ENCODE peak calls at places on chromosomes 4 and X, in four cellular contexts. One of them, this sample, is unnamed.
A peak's percentile ranks its signal among the peaks of the same experiment; 100 is the strongest.

GRCh38 chr4:64727960-64728359 is 318.7 kb upstream of the TECRL start:
- DNase-seq in right lobe of liver: no peak
- DNase-seq in adipocyte: no peak
- DNase-seq in mesenchymal stem cell: no peak
- DNase-seq in this sample: no peak

GRCh38 chrX:15946783-15947550 is 92.4 kb upstream of the AP1S2 start:
- DNase-seq in adipocyte: peak; percentile 80
- DNase-seq in mesenchymal stem cell: peak; percentile 83
- DNase-seq in right lobe of liver: no peak
- DNase-seq in this sample: no peak

GRCh38 chr4:25702848-25703247 is 47.2 kb downstream of the SLC34A2 start:
- DNase-seq in right lobe of liver: no peak
- DNase-seq in adipocyte: peak; percentile 38
- DNase-seq in mesenchymal stem cell: no peak
- DNase-seq in this sample: no peak

GRCh38 chrX:31223817-31224216 is 152.0 kb upstream of the FTHL17 start:
- DNase-seq in adipocyte: peak; percentile 37
- DNase-seq in mesenchymal stem cell: peak; percentile 80
- DNase-seq in right lobe of liver: no peak
- DNase-seq in this sample: no peak

GRCh38 chrX:41127476-41128192 is 42.4 kb downstream of the USP9X start:
- DNase-seq in mesenchymal stem cell: no peak
- DNase-seq in adipocyte: no peak
- DNase-seq in right lobe of liver: no peak
- DNase-seq in this sample: no peak

GRCh38 chr4:1370321-1371124 is 23.5 kb downstream of the UVSSA start:
- DNase-seq in mesenchymal stem cell: no peak
- DNase-seq in adipocyte: no peak
- DNase-seq in right lobe of liver: peak; percentile 67
- DNase-seq in this sample: no peak

GRCh38 chr4:4260185-4260751 is 12.2 kb upstream of the TMEM128 start:
- DNase-seq in adipocyte: peak; percentile 72
- DNase-seq in right lobe of liver: no peak
- DNase-seq in mesenchymal stem cell: peak; percentile 48
- DNase-seq in this sample: no peak

GRCh38 chr4:66216252-66216651 is 546.0 kb upstream of the EPHA5 start:
- DNase-seq in adipocyte: no peak
- DNase-seq in right lobe of liver: no peak
- DNase-seq in mesenchymal stem cell: no peak
- DNase-seq in this sample: no peak

GRCh38 chr4:149161247-149161646 is 654.4 kb downstream of the IQCM start:
- DNase-seq in adipocyte: peak; percentile 61
- DNase-seq in mesenchymal stem cell: no peak
- DNase-seq in right lobe of liver: no peak
- DNase-seq in this sample: no peak

GRCh38 chr4:162791321-162791720 is 375.4 kb downstream of the NAF1 start:
- DNase-seq in adipocyte: no peak
- DNase-seq in right lobe of liver: no peak
- DNase-seq in mesenchymal stem cell: no peak
- DNase-seq in this sample: no peak

GRCh38 chr4:168848977-168849687 is 160.9 kb downstream of the CBR4 start:
- DNase-seq in mesenchymal stem cell: peak; percentile 47
- DNase-seq in right lobe of liver: no peak
- DNase-seq in adipocyte: peak; percentile 69
- DNase-seq in this sample: no peak

GRCh38 chr4:149522031-149522430 is 293.6 kb downstream of the IQCM start:
- DNase-seq in adipocyte: no peak
- DNase-seq in mesenchymal stem cell: no peak
- DNase-seq in right lobe of liver: no peak
- DNase-seq in this sample: no peak

GRCh38 chrX:120015145-120016067 is 62.1 kb downstream of the RHOXF2B start:
- DNase-seq in adipocyte: no peak
- DNase-seq in right lobe of liver: no peak
- DNase-seq in mesenchymal stem cell: no peak
- DNase-seq in this sample: peak; percentile 66

GRCh38 chrX:43000121-43000520 is 222.2 kb upstream of the PPP1R2C start:
- DNase-seq in mesenchymal stem cell: no peak
- DNase-seq in adipocyte: no peak
- DNase-seq in right lobe of liver: no peak
- DNase-seq in this sample: no peak

GRCh38 chr4:83054928-83055327 is 19.9 kb downstream of the COPS4 start:
- DNase-seq in right lobe of liver: no peak
- DNase-seq in adipocyte: peak; percentile 37
- DNase-seq in mesenchymal stem cell: peak; percentile 22
- DNase-seq in this sample: no peak

GRCh38 chrX:18353931-18354368 is 538 bp downstream of the SCML2 start:
- DNase-seq in mesenchymal stem cell: no peak
- DNase-seq in adipocyte: peak; percentile 29
- DNase-seq in right lobe of liver: no peak
- DNase-seq in this sample: no peak

GRCh38 chr4:52617467-52618017 is 41.6 kb downstream of the USP46 start:
- DNase-seq in adipocyte: no peak
- DNase-seq in right lobe of liver: no peak
- DNase-seq in mesenchymal stem cell: no peak
- DNase-seq in this sample: no peak

DNA sequence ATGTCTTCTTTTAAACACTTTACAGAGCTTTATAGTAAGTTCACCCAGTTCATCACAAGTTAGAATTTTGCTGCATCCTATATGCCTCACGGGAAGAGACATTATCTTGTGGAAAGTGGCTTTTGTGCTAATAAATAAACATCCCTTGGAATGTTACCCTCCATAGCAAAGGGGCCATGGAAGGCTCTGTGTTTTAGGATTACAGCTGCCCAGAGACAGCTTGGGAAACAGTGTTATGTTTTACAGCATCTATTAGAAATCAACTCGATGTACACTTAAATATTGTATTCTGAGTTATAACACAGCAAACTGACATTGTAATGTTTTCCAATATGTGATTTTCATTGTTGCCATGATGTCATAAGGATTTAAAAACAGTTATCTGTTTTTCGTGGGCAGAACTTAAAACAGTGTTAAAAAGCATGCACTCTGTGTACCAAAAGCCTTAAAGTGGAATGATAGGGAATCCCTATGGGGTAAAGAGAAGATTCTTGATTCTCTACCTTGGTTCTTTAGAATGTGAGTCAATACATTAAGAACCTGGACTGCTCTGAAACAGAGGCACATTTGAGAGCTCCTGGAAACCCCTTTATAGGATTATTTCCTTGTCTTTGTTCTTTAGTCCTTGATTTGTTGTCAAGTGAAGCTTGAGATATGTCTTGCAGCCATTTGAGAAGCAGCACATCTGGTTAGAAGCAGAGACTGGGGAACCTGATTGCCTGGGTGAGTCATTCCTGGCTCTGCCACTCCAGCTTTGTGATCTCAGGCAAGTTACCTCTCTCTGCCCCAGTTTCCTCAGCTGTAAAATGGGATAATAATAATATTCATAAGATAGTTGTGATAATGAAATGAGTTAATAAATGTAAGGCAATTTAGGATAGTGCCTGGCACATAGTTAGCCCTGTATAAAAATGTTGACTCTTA is 41.6 kb downstream of the ARHGAP10 start:
- DNase-seq in mesenchymal stem cell: peak; percentile 73
- DNase-seq in adipocyte: peak; percentile 66
- DNase-seq in right lobe of liver: no peak
- DNase-seq in this sample: no peak
- H3K4me1 ChIP-seq in mesenchymal stem cell: peaks cover 18% of the 10 kb centered on the region
- H3K4me1 ChIP-seq in adipocyte: peaks cover 32% of the 10 kb centered on the region
- H3K4me1 ChIP-seq in right lobe of liver: no peaks in the 10 kb centered on the region
- H3K4me1 ChIP-seq in this sample: peaks cover 21% of the 10 kb centered on the region

GRCh38 chr4:139663561-139664138 is 2.0 kb upstream of the MGST2 start:
- DNase-seq in adipocyte: no peak
- DNase-seq in mesenchymal stem cell: no peak
- DNase-seq in right lobe of liver: no peak
- DNase-seq in this sample: no peak
- H3K4me1 ChIP-seq in adipocyte: peaks cover 9% of the 10 kb centered on the region
- H3K4me1 ChIP-seq in mesenchymal stem cell: peaks cover 7% of the 10 kb centered on the region
- H3K4me1 ChIP-seq in right lobe of liver: peaks cover 9% of the 10 kb centered on the region
- H3K4me1 ChIP-seq in this sample: peaks cover 25% of the 10 kb centered on the region

DNA sequence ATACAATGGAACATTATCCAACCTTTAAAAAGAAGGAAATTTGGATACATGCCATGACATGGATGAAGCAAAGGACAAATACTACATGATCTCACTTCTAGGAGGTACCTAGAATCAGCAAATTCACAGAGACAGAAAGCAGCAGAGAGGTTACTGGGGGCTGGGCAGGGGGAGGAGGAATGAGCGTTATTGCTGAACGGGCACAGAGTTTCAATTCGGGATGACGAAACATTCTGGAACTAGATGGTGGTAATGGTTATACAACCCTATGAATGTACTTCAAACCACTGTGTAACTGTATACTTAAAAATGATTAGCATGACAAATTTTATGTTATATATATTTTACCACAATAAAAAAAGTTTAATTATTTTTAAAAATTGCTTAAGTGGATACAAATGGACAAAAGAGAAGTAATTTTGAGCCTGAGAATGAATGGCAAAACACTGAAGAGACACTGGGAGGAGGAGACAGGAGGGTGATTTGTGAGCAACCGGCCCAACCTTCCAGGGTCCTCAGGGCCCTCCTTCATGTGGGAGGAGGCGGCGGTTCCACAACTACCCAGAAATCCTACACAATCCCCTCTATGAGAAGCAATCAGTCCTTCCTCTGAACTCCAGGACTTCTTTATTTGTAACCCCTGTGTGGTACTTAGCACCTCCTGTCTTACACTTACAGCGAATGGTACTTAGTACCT is 14.1 kb downstream of the ACSL1 start:
- DNase-seq in adipocyte: no peak
- DNase-seq in mesenchymal stem cell: no peak
- DNase-seq in right lobe of liver: no peak
- DNase-seq in this sample: no peak
- H3K4me1 ChIP-seq in adipocyte: peaks cover 78% of the 10 kb centered on the region
- H3K4me1 ChIP-seq in mesenchymal stem cell: peaks cover 23% of the 10 kb centered on the region
- H3K4me1 ChIP-seq in right lobe of liver: peaks cover under 1% of the 10 kb centered on the region
- H3K4me1 ChIP-seq in this sample: peaks cover 30% of the 10 kb centered on the region

DNA sequence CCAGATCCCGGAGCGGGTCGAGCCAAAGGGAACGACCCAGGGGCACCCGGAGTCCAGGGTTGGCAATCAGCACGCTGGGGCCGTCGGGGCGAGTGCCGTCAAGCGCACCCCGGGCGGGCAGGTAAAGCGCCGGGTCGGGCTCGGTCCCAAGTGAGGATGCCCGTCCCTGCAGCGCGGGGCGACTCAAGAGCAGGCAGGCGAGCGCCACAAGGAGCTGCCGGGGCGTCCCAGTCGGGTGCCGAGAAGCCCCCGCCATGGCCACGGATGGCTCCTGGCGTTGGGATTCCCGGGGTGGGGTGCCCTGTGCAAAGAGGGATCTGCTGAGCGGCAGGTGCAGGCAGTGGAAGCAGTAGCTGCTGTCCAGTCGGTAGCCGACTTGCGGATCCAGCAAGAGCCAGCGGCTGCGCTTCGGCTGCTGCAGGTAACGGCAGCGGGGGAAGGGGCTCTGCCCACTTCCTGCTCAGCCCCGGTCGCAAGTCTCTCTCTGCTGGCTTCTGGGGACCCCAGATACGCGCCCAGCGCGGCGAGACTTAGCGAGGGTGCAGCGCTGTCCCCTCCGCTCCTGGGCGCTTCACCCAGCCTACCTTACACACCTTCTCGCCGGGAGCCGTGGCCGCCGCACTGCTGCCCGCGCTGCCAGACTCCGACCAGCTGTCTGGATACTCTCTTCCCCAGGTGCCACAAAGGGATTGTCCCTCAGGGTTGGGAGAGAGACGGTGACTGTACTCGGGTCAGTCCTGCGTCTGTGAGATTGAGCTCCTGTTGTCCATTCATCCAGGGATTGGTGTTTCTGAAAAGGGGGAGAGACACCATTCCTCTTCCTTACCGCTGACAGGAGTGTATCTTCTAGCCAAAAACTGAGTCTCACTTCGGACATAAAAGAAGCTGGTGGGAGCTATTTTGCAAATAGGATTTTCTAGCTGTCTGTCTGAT is at the start of gene FREM3:
- DNase-seq in adipocyte: peak; percentile 11
- DNase-seq in mesenchymal stem cell: no peak
- DNase-seq in right lobe of liver: peak; percentile 50
- DNase-seq in this sample: peak; percentile 24
- H3K4me1 ChIP-seq in adipocyte: peaks cover 14% of the 10 kb centered on the region
- H3K4me1 ChIP-seq in mesenchymal stem cell: peaks cover 17% of the 10 kb centered on the region
- H3K4me1 ChIP-seq in right lobe of liver: no peaks in the 10 kb centered on the region
- H3K4me1 ChIP-seq in this sample: peaks cover 3% of the 10 kb centered on the region

GRCh38 chr4:6279582-6280289 is 10.1 kb downstream of the WFS1 start:
- DNase-seq in right lobe of liver: no peak
- DNase-seq in adipocyte: no peak
- DNase-seq in mesenchymal stem cell: no peak
- DNase-seq in this sample: no peak

GRCh38 chr4:6280365-6280996 is 10.8 kb downstream of the WFS1 start:
- DNase-seq in mesenchymal stem cell: no peak
- DNase-seq in adipocyte: no peak
- DNase-seq in right lobe of liver: no peak
- DNase-seq in this sample: peak; percentile 45

GRCh38 chr4:6277935-6278800 is 8.5 kb downstream of the WFS1 start:
- DNase-seq in right lobe of liver: no peak
- DNase-seq in mesenchymal stem cell: no peak
- DNase-seq in adipocyte: no peak
- DNase-seq in this sample: no peak

GRCh38 chr4:6277139-6277802 is 7.6 kb downstream of the WFS1 start:
- DNase-seq in right lobe of liver: no peak
- DNase-seq in mesenchymal stem cell: no peak
- DNase-seq in adipocyte: no peak
- DNase-seq in this sample: no peak

GRCh38 chr4:6278801-6279197 is 9.1 kb downstream of the WFS1 start:
- DNase-seq in adipocyte: no peak
- DNase-seq in right lobe of liver: no peak
- DNase-seq in mesenchymal stem cell: no peak
- DNase-seq in this sample: no peak
- H3K4me1 ChIP-seq in adipocyte: peaks cover 25% of the 10 kb centered on the region
- H3K4me1 ChIP-seq in right lobe of liver: no peaks in the 10 kb centered on the region
- H3K4me1 ChIP-seq in mesenchymal stem cell: peaks cover 27% of the 10 kb centered on the region
- H3K4me1 ChIP-seq in this sample: peaks cover 4% of the 10 kb centered on the region

GRCh38 chrX:56786889-56787733 is 58.1 kb downstream of the NBDY start:
- DNase-seq in mesenchymal stem cell: no peak
- DNase-seq in right lobe of liver: no peak
- DNase-seq in adipocyte: no peak
- DNase-seq in this sample: no peak

GRCh38 chrX:56783996-56784620 is 55.1 kb downstream of the NBDY start:
- DNase-seq in adipocyte: no peak
- DNase-seq in right lobe of liver: peak; percentile 36
- DNase-seq in mesenchymal stem cell: no peak
- DNase-seq in this sample: peak; percentile 35

GRCh38 chrX:56783450-56783831 is 54.4 kb downstream of the NBDY start:
- DNase-seq in right lobe of liver: peak; percentile 84
- DNase-seq in adipocyte: no peak
- DNase-seq in mesenchymal stem cell: no peak
- DNase-seq in this sample: peak; percentile 77

GRCh38 chrX:56784666-56785065 is 55.6 kb downstream of the NBDY start:
- DNase-seq in adipocyte: no peak
- DNase-seq in mesenchymal stem cell: no peak
- DNase-seq in right lobe of liver: peak; percentile 22
- DNase-seq in this sample: no peak

DNA sequence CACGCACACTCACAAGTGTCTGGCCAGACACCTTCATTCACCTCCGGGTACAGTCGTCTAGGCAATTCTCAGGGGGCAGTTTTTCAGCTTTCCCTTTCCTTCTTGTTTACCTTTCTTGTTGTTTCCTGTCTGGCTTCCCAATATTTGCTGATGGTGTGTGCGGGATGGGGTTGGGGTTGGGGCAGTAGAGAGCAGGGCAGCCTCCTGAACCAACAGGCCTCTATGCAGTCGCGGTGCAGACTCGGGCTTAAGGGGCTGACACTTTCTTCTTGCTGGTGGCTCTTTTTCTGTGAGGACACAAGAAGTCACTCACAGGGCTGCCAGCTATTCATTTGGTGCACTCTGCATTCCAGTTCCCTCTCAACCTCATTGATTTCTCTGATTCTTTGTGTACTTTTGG is 56.4 kb downstream of the NBDY start:
- DNase-seq in adipocyte: no peak
- DNase-seq in right lobe of liver: peak; percentile 17
- DNase-seq in mesenchymal stem cell: no peak
- DNase-seq in this sample: peak; percentile 13
- H3K4me1 ChIP-seq in adipocyte: no peaks in the 10 kb centered on the region
- H3K4me1 ChIP-seq in right lobe of liver: no peaks in the 10 kb centered on the region
- H3K4me1 ChIP-seq in mesenchymal stem cell: no peaks in the 10 kb centered on the region
- H3K4me1 ChIP-seq in this sample: no peaks in the 10 kb centered on the region

This sample was measured in pancreas.